ENCODE peak calls at places on chromosomes 13 and 19, in eight cellular contexts. P, U, K, G, I, H, L and O are unnamed samples.

GRCh38 chr13:43730642-43731041 is 56.1 kb downstream of the ENOX1 start:
- DNase-seq in L (no peak), H (no peak), I (no peak), U (no peak), G (no peak), K (no peak), P (no peak), O (no peak)

GRCh38 chr13:97140611-97141010 is 81.5 kb upstream of the MBNL2 start:
- DNase-seq in H (no peak), U (no peak), K (no peak), G (no peak), L (no peak), I (no peak), P (no peak), O (no peak)

GRCh38 chr19:35160629-35161433 is 6.3 kb downstream of the FXYD5 start:
- DNase-seq in I (no peak), H (peak), K (no peak), P (no peak), G (no peak), U (no peak), L (no peak), O (no peak)

GRCh38 chr19:1461862-1462261 is 11.9 kb downstream of the APC2 start:
- DNase-seq in K (no peak), L (no peak), I (no peak), H (no peak), U (peak), P (no peak), G (no peak), O (no peak)

GRCh38 chr19:44592451-44592890 is 20.9 kb upstream of the IGSF23 start:
- DNase-seq in K (no peak), I (no peak), H (no peak), P (peak), U (no peak), L (no peak), G (no peak), O (no peak)

GRCh38 chr13:30864352-30865130 is 41.5 kb upstream of the MEDAG start:
- DNase-seq in U (no peak), K (peak), I (no peak), P (no peak), L (peak), H (no peak), G (no peak), O (no peak)

GRCh38 chr13:24684600-24684998 is 4.4 kb downstream of the ATP12A start:
- DNase-seq in K (no peak), G (no peak), H (no peak), I (no peak), L (no peak), U (no peak), P (no peak), O (peak)

GRCh38 chr19:51687791-51688664 is 5.1 kb upstream of the SPACA6 start:
- DNase-seq in I (no peak), G (no peak), P (peak), K (peak), U (peak), H (no peak), L (peak), O (no peak)

GRCh38 chr13:100566543-100566942 is 22.0 kb downstream of the GGACT start:
- DNase-seq in G (no peak), U (no peak), P (peak), L (no peak), I (no peak), H (no peak), K (no peak), O (no peak)

GRCh38 chr13:94759120-94759728 is 46.9 kb upstream of the SOX21 start:
- DNase-seq in H (no peak), K (no peak), G (no peak), U (no peak), I (no peak), L (no peak), P (no peak), O (no peak)

GRCh38 chr19:14300281-14300680 is 81.0 kb upstream of the ADGRE5 start:
- DNase-seq in P (peak), L (no peak), K (no peak), I (no peak), H (no peak), U (peak), G (peak), O (no peak)

GRCh38 chr13:40539954-40540706 is 126.3 kb downstream of the FOXO1 start:
- DNase-seq in G (peak), K (peak), H (no peak), L (no peak), I (peak), P (peak), U (no peak), O (no peak)

GRCh38 chr13:29500426-29500825 is 95.1 kb downstream of the SLC7A1 start:
- DNase-seq in P (no peak), U (no peak), I (no peak), L (no peak), H (no peak), K (no peak), G (no peak), O (no peak)

GRCh38 chr13:74930402-74931165 is 551.4 kb downstream of the TBC1D4 start:
- DNase-seq in H (no peak), P (no peak), G (no peak), K (peak), L (no peak), I (no peak), U (no peak), O (no peak)

GRCh38 chr13:74325106-74325505 is 190.9 kb upstream of the KLF12 start:
- DNase-seq in G (no peak), H (no peak), I (no peak), U (no peak), K (peak), L (peak), P (peak), O (no peak)

GRCh38 chr19:9620842-9621155 is 233 bp downstream of the ZNF561 start:
- DNase-seq in P (no peak), K (no peak), I (no peak), G (no peak), L (no peak), U (no peak), H (no peak), O (no peak)

GRCh38 chr13:101144808-101145419 is 271.4 kb downstream of the NALCN start:
- DNase-seq in I (no peak), U (no peak), H (peak), P (peak), L (peak), G (peak), K (peak), O (peak)

GRCh38 chr13:28370448-28370847 is 124.5 kb downstream of the FLT1 start:
- DNase-seq in P (no peak), I (no peak), G (no peak), L (no peak), H (no peak), K (no peak), U (no peak), O (no peak)

GRCh38 chr19:36136975-36137686 is 2.7 kb upstream of the CAPNS1 start:
- DNase-seq in K (peak), P (peak), U (no peak), I (no peak), G (peak), L (no peak), H (no peak), O (no peak)

GRCh38 chr13:72194531-72194930 is 327.5 kb upstream of the DACH1 start:
- DNase-seq in U (no peak), I (no peak), P (no peak), L (no peak), G (no peak), H (no peak), K (peak), O (no peak)

GRCh38 chr13:37526710-37527446 is 71.7 kb downstream of the POSTN start:
- DNase-seq in P (no peak), G (no peak), K (no peak), I (no peak), U (no peak), L (no peak), H (no peak), O (no peak)

GRCh38 chr13:37194428-37194861 is 89.0 kb upstream of the CSNK1A1L start:
- DNase-seq in K (peak), I (no peak), G (no peak), U (no peak), H (no peak), P (no peak), L (no peak), O (no peak)

GRCh38 chr19:4120531-4120930 is 3.4 kb downstream of the MAP2K2 start:
- DNase-seq in P (no peak), L (no peak), G (no peak), H (no peak), I (no peak), K (no peak), U (no peak), O (no peak)

GRCh38 chr13:113224486-113224885 is 15.1 kb downstream of the CUL4A start:
- DNase-seq in G (no peak), K (no peak), H (no peak), I (no peak), U (no peak), L (no peak), P (no peak), O (no peak)

GRCh38 chr19:31334101-31334848 is 15.0 kb downstream of the TSHZ3 start:
- DNase-seq in P (no peak), H (no peak), K (no peak), I (no peak), U (no peak), L (no peak), G (no peak), O (no peak)

GRCh38 chr13:35621989-35622388 is 145.5 kb upstream of the MAB21L1 start:
- DNase-seq in K (peak), L (no peak), G (no peak), U (no peak), I (no peak), P (peak), H (no peak), O (no peak)

GRCh38 chr19:28560786-28561185 is 652.2 kb downstream of the UQCRFS1 start:
- DNase-seq in L (no peak), G (no peak), P (no peak), K (no peak), U (no peak), H (no peak), I (no peak), O (no peak)
- TF ChIP-seq CTCF in L (peak), G (no peak), P (no peak), K (no peak), U (no peak), H (no peak), I (no peak), O (no peak)

DNA sequence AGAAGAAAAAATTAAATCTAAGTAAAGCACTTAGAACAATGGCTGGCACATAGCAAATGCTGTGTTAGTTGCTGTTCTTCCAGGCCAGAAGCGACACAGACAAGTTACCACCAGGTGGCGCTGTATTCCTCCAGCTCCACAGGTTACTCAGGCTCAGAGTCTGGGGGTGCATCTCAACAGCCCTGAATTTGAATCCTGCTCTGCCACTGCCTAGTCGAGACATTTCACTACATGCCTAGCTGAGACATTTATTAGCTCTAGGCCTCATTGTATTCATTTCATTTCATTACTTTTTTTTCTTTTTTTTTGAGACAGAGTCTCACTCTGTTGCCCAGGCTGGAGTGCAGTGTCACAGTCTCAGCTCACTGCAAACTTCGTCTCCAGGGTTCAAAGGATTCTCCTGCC is 16.4 kb upstream of the CYP2B6 start:
- DNase-seq in H (peak), U (peak), K (peak), G (peak), L (peak), P (peak), I (peak), O (peak)
- TF ChIP-seq MAX in H (no peak), U (no peak), K (no peak), G (no peak), L (no peak), P (no peak), I (no peak), O (no peak)

GRCh38 chr19:48826606-48827020 is 9.7 kb downstream of the HSD17B14 start:
- DNase-seq in P (peak), K (no peak), U (peak), I (no peak), H (no peak), L (no peak), G (no peak), O (no peak)
- TF ChIP-seq CTCF in P (no peak), K (no peak), U (peak), I (peak), H (no peak), L (peak), G (peak), O (no peak)

DNA sequence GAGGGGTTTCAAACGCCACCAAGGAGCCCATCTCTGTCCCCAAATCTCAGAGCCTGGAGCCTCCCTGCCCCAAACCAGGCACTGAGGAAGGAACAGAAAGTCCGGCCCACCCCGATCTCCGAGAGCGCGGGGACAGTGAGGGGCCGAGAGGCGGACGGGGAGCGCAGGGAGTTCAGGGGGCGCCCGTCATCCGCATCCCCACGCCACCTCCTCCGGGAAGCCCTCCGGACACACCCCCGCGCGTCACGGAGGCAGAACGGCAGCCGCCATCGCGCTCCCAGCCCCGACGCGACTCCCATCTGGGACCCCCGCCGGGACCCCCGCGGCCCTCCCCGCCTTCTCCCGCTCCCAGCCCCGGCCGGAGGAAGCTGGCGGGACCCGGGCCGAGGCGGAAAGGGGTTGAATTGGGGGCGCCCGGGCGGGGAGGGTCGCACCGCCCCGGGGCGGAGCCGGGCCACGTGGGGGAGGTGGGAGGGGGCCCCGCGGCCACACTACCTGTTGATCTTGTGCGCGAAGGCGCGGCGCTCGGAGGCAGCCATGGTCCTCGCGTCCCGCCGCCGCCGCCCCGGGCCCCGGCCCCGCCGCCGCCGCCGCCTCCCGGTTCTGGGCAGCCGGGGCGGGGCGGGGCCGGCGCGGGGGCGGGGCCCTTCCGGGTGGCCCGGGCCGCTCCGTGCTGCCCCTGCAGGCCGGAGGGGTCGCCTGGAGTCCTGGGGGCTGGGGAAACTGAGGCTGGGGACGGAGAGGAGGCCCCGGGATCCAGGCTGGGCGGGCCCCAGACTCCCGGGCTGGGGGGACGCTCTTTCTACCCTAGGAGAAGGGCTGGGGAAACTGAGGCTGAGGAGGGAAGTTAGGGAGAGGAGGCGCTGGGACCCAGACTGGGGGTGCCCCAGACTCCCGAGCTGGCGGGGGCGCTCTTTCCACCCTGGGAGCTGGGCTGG is at the start of gene DOCK6:
- DNase-seq in K (no peak), P (no peak), U (peak), G (no peak), L (peak), H (no peak), I (no peak), O (peak)
- TF ChIP-seq MAX in K (no peak), P (no peak), U (no peak), G (peak), L (peak), H (no peak), I (peak), O (no peak)

DNA sequence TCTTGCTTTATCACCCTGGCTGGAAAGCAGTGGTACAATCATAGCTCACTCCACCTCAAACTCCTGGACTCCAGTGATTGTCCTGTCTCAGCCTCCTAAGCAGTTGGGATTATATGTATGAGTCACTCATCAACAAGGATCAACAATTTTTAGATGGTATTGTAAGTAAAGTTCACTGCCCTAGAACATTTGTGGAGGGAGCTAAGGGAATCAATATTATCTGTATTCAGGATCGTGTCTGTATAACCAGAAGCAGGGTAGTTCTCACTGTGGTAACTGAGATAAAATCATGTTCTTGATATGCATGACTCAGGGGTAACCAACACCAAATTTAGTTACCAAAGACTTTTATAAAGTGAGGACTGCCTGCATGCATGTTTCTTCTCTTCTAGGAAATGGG is 27.0 kb downstream of the ZMYM5 start:
- DNase-seq in K (no peak), G (no peak), H (no peak), I (no peak), U (no peak), L (no peak), P (no peak), O (no peak)
- TF ChIP-seq CTCF in K (no peak), G (no peak), H (no peak), I (no peak), U (no peak), L (no peak), P (no peak), O (no peak)

DNA sequence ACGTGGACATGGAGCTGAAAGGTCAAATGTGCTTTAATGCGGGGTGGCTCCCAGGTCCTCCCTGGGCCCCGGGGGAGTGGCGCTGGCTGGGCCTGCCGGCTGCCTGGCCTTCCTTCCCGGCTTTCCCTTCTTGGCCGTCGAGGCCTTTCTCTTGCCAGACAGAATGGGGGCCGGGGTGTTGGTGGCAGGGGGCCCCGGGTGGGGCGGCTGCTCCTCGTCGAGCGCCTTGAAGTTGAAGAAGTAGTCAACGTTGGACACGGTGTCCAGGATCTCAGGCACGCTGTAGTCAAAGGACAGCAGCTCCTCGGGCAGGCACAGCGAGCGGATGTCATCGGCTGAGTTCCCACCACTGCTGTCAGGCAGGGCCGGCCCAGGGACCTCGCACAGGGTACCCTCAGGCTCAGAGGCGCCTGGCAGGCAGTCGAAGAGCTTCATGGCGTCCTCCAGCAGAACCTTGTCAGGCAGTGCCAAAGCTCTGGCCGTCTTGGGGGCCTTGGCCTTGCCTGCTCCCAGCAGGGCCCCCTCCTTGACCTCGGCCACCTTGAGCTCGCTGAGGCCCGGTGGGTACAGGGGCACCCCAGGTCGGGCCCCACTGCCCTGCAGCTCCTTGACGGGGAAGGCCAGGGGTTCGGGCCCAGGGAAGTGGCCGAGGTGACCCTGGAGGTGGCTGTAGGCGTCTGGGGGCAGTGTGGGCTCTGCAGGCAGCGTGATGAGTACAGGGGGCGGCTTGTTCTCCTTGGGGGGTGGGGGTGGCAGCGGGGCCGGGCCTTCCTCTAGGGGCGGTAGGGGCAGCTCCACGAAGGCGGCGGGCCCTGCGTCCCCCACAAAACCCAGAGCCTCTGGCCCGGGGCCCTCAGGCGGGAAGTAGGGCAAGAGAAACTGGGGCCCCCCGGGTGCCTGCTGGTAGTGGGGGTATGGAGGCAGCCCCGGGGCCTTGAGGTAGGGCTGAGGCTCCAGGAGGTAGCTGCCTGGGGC is 1.3 kb downstream of the PRR22 start:
- DNase-seq in H (no peak), P (no peak), U (no peak), L (peak), K (no peak), G (no peak), I (no peak), O (no peak)
- TF ChIP-seq MAX in H (no peak), P (no peak), U (no peak), L (no peak), K (no peak), G (no peak), I (no peak), O (no peak)

DNA sequence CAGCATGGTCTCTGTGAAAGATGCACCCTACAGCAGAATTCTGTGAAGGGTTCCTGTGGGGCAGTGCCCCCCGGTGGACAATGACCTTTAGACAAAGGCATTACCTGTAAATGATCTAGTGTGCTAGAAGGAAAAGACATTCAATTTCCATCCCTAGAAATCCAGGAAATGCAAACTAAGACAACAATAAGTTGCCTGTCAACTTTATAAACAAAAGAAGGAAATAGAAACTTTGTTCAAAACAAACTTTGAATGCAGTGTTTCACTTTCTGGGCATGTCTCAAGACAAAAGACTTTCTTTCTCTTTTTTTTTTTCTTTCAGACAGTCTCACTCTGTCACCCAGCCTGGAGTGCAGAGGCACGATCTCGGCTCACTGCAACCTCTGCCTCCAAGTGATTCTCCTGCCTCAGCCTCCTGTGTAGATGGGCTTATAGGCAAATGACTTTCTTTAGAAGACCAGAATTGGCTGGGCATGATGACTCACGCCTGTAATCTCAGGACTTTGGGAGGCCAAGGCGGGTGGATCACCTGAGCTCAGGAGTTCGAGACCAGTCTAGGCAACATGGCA is 15.5 kb downstream of the TEX101 start:
- DNase-seq in L (no peak), U (peak), G (no peak), I (no peak), P (no peak), H (no peak), K (no peak), O (no peak)
- TF ChIP-seq CTCF in L (peak), U (no peak), G (peak), I (peak), P (no peak), H (no peak), K (no peak), O (peak)